ENCODE peak calls at places on chromosomes 6 and 20, in five cellular contexts. I is NCI-H774, L is HEK293T, O is T47D, C is HCEC 1CT. H is an unnamed sample.

GRCh38 chr6:32397252-32397920 is 9.6 kb downstream of the BTNL2 start:
- DNase-seq in I (no peak), L (no peak), O (no peak), C (no peak), H (no peak)

GRCh38 chr6:1917628-1918371 is 308.1 kb downstream of the FOXC1 start:
- DNase-seq in I (no peak), L (no peak), O (no peak), C (peak; percentile 81), H (no peak)

GRCh38 chr20:3115190-3116107 is 30.9 kb upstream of the AVP start:
- DNase-seq in I (no peak), L (peak; percentile 85), O (peak; percentile 65), C (peak; percentile 44), H (peak; percentile 69)

GRCh38 chr6:30060634-30060981 is 457 bp upstream of the POLR1H start:
- DNase-seq in I (no peak), L (peak; percentile 36), O (no peak), C (no peak), H (peak; percentile 46)

GRCh38 chr20:11850901-11851300 is 66.8 kb upstream of the BTBD3 start:
- DNase-seq in I (no peak), L (no peak), O (no peak), C (peak; percentile 79), H (peak; percentile 21)

GRCh38 chr20:60999256-60999655 is 252.8 kb upstream of the CDH4 start:
- DNase-seq in I (no peak), L (no peak), O (no peak), C (no peak), H (no peak)

GRCh38 chr6:46381579-46381978 is 109.7 kb downstream of the RCAN2 start:
- DNase-seq in I (no peak), L (no peak), O (no peak), C (no peak), H (no peak)

GRCh38 chr20:12581644-12582350 is 427.0 kb upstream of the SPTLC3 start:
- DNase-seq in I (no peak), L (no peak), O (no peak), C (no peak), H (no peak)

GRCh38 chr6:21609881-21610329 is 16.4 kb downstream of the SOX4 start:
- DNase-seq in I (no peak), L (no peak), O (no peak), C (no peak), H (no peak)

GRCh38 chr20:6744171-6744570 is 23.3 kb upstream of the BMP2 start:
- DNase-seq in I (no peak), L (no peak), O (no peak), C (no peak), H (no peak)

GRCh38 chr20:10536531-10536930 is 101.4 kb downstream of the SLX4IP start:
- DNase-seq in I (peak; percentile 8), L (no peak), O (peak; percentile 68), C (no peak), H (peak; percentile 60)

GRCh38 chr20:44231713-44232468 is 15.2 kb upstream of the GDAP1L1 start:
- DNase-seq in I (no peak), L (no peak), O (no peak), C (no peak), H (no peak)

GRCh38 chr20:36145877-36146707 is 8.4 kb upstream of the EPB41L1 start:
- DNase-seq in I (no peak), L (no peak), O (no peak), C (no peak), H (peak; percentile 49)

GRCh38 chr20:60283281-60283680 is 325.1 kb downstream of the CDH26 start:
- DNase-seq in I (no peak), L (no peak), O (peak; percentile 49), C (no peak), H (no peak)

GRCh38 chr20:35476288-35476687 is 20.9 kb downstream of the CEP250 start:
- DNase-seq in I (no peak), L (no peak), O (no peak), C (no peak), H (no peak)

GRCh38 chr6:160160450-160160849 is 38.8 kb downstream of the SLC22A1 start:
- DNase-seq in I (no peak), L (no peak), O (peak; percentile 35), C (peak; percentile 15), H (no peak)

GRCh38 chr6:11111769-11112437 is 378 bp upstream of the ERVFRD-1 start:
- DNase-seq in I (no peak), L (no peak), O (no peak), C (no peak), H (no peak)

GRCh38 chr6:11185204-11185842 is 47.1 kb downstream of the NEDD9 start:
- DNase-seq in I (no peak), L (no peak), O (no peak), C (no peak), H (no peak)

GRCh38 chr6:56757585-56757984 is 114.9 kb upstream of the DST start:
- DNase-seq in I (no peak), L (peak; percentile 26), O (peak; percentile 81), C (peak; percentile 65), H (no peak)

GRCh38 chr6:90326404-90327057 is 29.9 kb upstream of the BACH2 start:
- DNase-seq in I (no peak), L (no peak), O (no peak), C (no peak), H (no peak)

GRCh38 chr6:144119376-144119775 is 24.0 kb upstream of the SF3B5 start:
- DNase-seq in I (no peak), L (no peak), O (no peak), C (no peak), H (no peak)

GRCh38 chr6:167668754-167669552 is 157.8 kb upstream of the AFDN start:
- DNase-seq in I (no peak), L (no peak), O (no peak), C (no peak), H (no peak)

GRCh38 chr20:61833807-61834610 is 231.7 kb downstream of the TAF4 start:
- DNase-seq in I (no peak), L (no peak), O (no peak), C (no peak), H (no peak)

GRCh38 chr6:42342011-42342553 is 109.6 kb downstream of the TRERF1 start:
- DNase-seq in I (no peak), L (no peak), O (no peak), C (no peak), H (no peak)